ENCODE peak calls at places on chromosome 9, in five cellular contexts. One of them, this sample, is unnamed.

GRCh38 chr9:116275418-116276295 is 122.1 kb downstream of the PAPPA start:
- DNase-seq in mammary epithelial cell: no peak
- DNase-seq in GM23338: no peak
- DNase-seq in colonic mucosa: no peak
- DNase-seq in fibroblast of the aortic adventitia: peak
- DNase-seq in this sample: no peak

GRCh38 chr9:134637696-134638502 is 3.7 kb upstream of the COL5A1 start:
- DNase-seq in mammary epithelial cell: no peak
- DNase-seq in GM23338: no peak
- DNase-seq in colonic mucosa: no peak
- DNase-seq in fibroblast of the aortic adventitia: no peak
- DNase-seq in this sample: no peak

GRCh38 chr9:84153885-84154284 is 173.3 kb downstream of the RMI1 start:
- DNase-seq in mammary epithelial cell: no peak
- DNase-seq in GM23338: no peak
- DNase-seq in colonic mucosa: no peak
- DNase-seq in fibroblast of the aortic adventitia: peak
- DNase-seq in this sample: no peak

GRCh38 chr9:109476781-109477268 is 21.3 kb downstream of the PTPN3 start:
- DNase-seq in mammary epithelial cell: peak
- DNase-seq in GM23338: no peak
- DNase-seq in colonic mucosa: peak
- DNase-seq in fibroblast of the aortic adventitia: no peak
- DNase-seq in this sample: no peak

GRCh38 chr9:109120204-109120789 is 550 bp upstream of the TMEM245 start:
- DNase-seq in mammary epithelial cell: no peak
- DNase-seq in GM23338: no peak
- DNase-seq in colonic mucosa: no peak
- DNase-seq in fibroblast of the aortic adventitia: no peak
- DNase-seq in this sample: no peak

GRCh38 chr9:134807726-134808125 is 72.9 kb upstream of the FCN2 start:
- DNase-seq in mammary epithelial cell: no peak
- DNase-seq in GM23338: no peak
- DNase-seq in colonic mucosa: no peak
- DNase-seq in fibroblast of the aortic adventitia: peak
- DNase-seq in this sample: no peak

GRCh38 chr9:112790231-112790774 is 39.7 kb downstream of the SNX30 start:
- DNase-seq in mammary epithelial cell: peak
- DNase-seq in GM23338: no peak
- DNase-seq in colonic mucosa: no peak
- DNase-seq in fibroblast of the aortic adventitia: no peak
- DNase-seq in this sample: no peak

GRCh38 chr9:137428841-137429545 is 5.8 kb downstream of the NOXA1 start:
- DNase-seq in mammary epithelial cell: no peak
- DNase-seq in GM23338: no peak
- DNase-seq in colonic mucosa: no peak
- DNase-seq in fibroblast of the aortic adventitia: no peak
- DNase-seq in this sample: no peak

GRCh38 chr9:79220666-79221065 is 351.1 kb upstream of the TLE4 start:
- DNase-seq in mammary epithelial cell: no peak
- DNase-seq in GM23338: no peak
- DNase-seq in colonic mucosa: no peak
- DNase-seq in fibroblast of the aortic adventitia: peak
- DNase-seq in this sample: no peak

GRCh38 chr9:137114613-137115393 is at the start of gene DPP7:
- DNase-seq in mammary epithelial cell: peak
- DNase-seq in GM23338: peak
- DNase-seq in colonic mucosa: peak
- DNase-seq in fibroblast of the aortic adventitia: peak
- DNase-seq in this sample: no peak

GRCh38 chr9:88828018-88828417 is 163.2 kb upstream of the S1PR3 start:
- DNase-seq in mammary epithelial cell: no peak
- DNase-seq in GM23338: no peak
- DNase-seq in colonic mucosa: no peak
- DNase-seq in fibroblast of the aortic adventitia: no peak
- DNase-seq in this sample: no peak

GRCh38 chr9:133513214-133514088 is 11.3 kb downstream of the MYMK start:
- DNase-seq in mammary epithelial cell: no peak
- DNase-seq in GM23338: no peak
- DNase-seq in colonic mucosa: no peak
- DNase-seq in fibroblast of the aortic adventitia: peak
- DNase-seq in this sample: no peak

GRCh38 chr9:18371621-18372020 is 102.3 kb upstream of the ADAMTSL1 start:
- DNase-seq in mammary epithelial cell: no peak
- DNase-seq in GM23338: no peak
- DNase-seq in colonic mucosa: no peak
- DNase-seq in fibroblast of the aortic adventitia: peak
- DNase-seq in this sample: no peak

GRCh38 chr9:121599186-121599871 is 52.1 kb upstream of the DAB2IP start:
- DNase-seq in mammary epithelial cell: peak
- DNase-seq in GM23338: peak
- DNase-seq in colonic mucosa: peak
- DNase-seq in fibroblast of the aortic adventitia: no peak
- DNase-seq in this sample: no peak

GRCh38 chr9:136339173-136339957 is 12.0 kb downstream of the GPSM1 start:
- DNase-seq in mammary epithelial cell: peak
- DNase-seq in GM23338: peak
- DNase-seq in colonic mucosa: peak
- DNase-seq in fibroblast of the aortic adventitia: peak
- DNase-seq in this sample: no peak

GRCh38 chr9:105437704-105438103 is 10.1 kb upstream of the FSD1L start:
- DNase-seq in mammary epithelial cell: no peak
- DNase-seq in GM23338: no peak
- DNase-seq in colonic mucosa: no peak
- DNase-seq in fibroblast of the aortic adventitia: no peak
- DNase-seq in this sample: no peak

GRCh38 chr9:22244141-22245011 is 202.2 kb upstream of the DMRTA1 start:
- DNase-seq in mammary epithelial cell: peak
- DNase-seq in GM23338: peak
- DNase-seq in colonic mucosa: peak
- DNase-seq in fibroblast of the aortic adventitia: peak
- DNase-seq in this sample: peak

GRCh38 chr9:74078647-74079046 is 418.5 kb upstream of the RORB start:
- DNase-seq in mammary epithelial cell: peak
- DNase-seq in GM23338: no peak
- DNase-seq in colonic mucosa: no peak
- DNase-seq in fibroblast of the aortic adventitia: peak
- DNase-seq in this sample: no peak

GRCh38 chr9:78691531-78691930 is 394.6 kb downstream of the PSAT1 start:
- DNase-seq in mammary epithelial cell: no peak
- DNase-seq in GM23338: no peak
- DNase-seq in colonic mucosa: no peak
- DNase-seq in fibroblast of the aortic adventitia: peak
- DNase-seq in this sample: no peak

GRCh38 chr9:264231-264630 is 49.6 kb downstream of the DOCK8 start:
- DNase-seq in mammary epithelial cell: no peak
- DNase-seq in GM23338: no peak
- DNase-seq in colonic mucosa: no peak
- DNase-seq in fibroblast of the aortic adventitia: no peak
- DNase-seq in this sample: no peak

GRCh38 chr9:128257907-128258306 is 17.9 kb downstream of the GOLGA2 start:
- DNase-seq in mammary epithelial cell: no peak
- DNase-seq in GM23338: no peak
- DNase-seq in colonic mucosa: no peak
- DNase-seq in fibroblast of the aortic adventitia: no peak
- DNase-seq in this sample: no peak

GRCh38 chr9:71911061-71911907 is at the start of the genes ABHD17B and C9orf85:
- DNase-seq in mammary epithelial cell: peak
- DNase-seq in GM23338: peak
- DNase-seq in colonic mucosa: peak
- DNase-seq in fibroblast of the aortic adventitia: peak
- DNase-seq in this sample: peak

GRCh38 chr9:127846451-127847154 is 7.9 kb downstream of the ENG start:
- DNase-seq in mammary epithelial cell: no peak
- DNase-seq in GM23338: no peak
- DNase-seq in colonic mucosa: no peak
- DNase-seq in fibroblast of the aortic adventitia: peak
- DNase-seq in this sample: no peak

GRCh38 chr9:89969881-89970639 is 365.2 kb downstream of the GADD45G start:
- DNase-seq in mammary epithelial cell: peak
- DNase-seq in GM23338: no peak
- DNase-seq in colonic mucosa: peak
- DNase-seq in fibroblast of the aortic adventitia: no peak
- DNase-seq in this sample: no peak

GRCh38 chr9:126521976-126522590 is 91.6 kb upstream of the LMX1B start:
- DNase-seq in mammary epithelial cell: no peak
- DNase-seq in GM23338: no peak
- DNase-seq in colonic mucosa: no peak
- DNase-seq in fibroblast of the aortic adventitia: no peak
- DNase-seq in this sample: no peak
- TF ChIP-seq CTCF in mammary epithelial cell: no peak
- TF ChIP-seq CTCF in GM23338: no peak
- TF ChIP-seq CTCF in colonic mucosa: no peak
- TF ChIP-seq CTCF in fibroblast of the aortic adventitia: no peak
- TF ChIP-seq CTCF in this sample: no peak

GRCh38 chr9:5580650-5581049 is 48.3 kb upstream of the RIC1 start:
- DNase-seq in mammary epithelial cell: no peak
- DNase-seq in GM23338: no peak
- DNase-seq in colonic mucosa: no peak
- DNase-seq in fibroblast of the aortic adventitia: no peak
- DNase-seq in this sample: no peak

GRCh38 chr9:5586391-5586802 is 42.5 kb upstream of the RIC1 start:
- DNase-seq in mammary epithelial cell: peak
- DNase-seq in GM23338: no peak
- DNase-seq in colonic mucosa: no peak
- DNase-seq in fibroblast of the aortic adventitia: peak
- DNase-seq in this sample: no peak

GRCh38 chr9:5578698-5579085 is 50.2 kb upstream of the RIC1 start:
- DNase-seq in mammary epithelial cell: peak
- DNase-seq in GM23338: no peak
- DNase-seq in colonic mucosa: no peak
- DNase-seq in fibroblast of the aortic adventitia: no peak
- DNase-seq in this sample: no peak

GRCh38 chr9:5579881-5580280 is 49.0 kb upstream of the RIC1 start:
- DNase-seq in mammary epithelial cell: no peak
- DNase-seq in GM23338: no peak
- DNase-seq in colonic mucosa: no peak
- DNase-seq in fibroblast of the aortic adventitia: no peak
- DNase-seq in this sample: no peak

DNA sequence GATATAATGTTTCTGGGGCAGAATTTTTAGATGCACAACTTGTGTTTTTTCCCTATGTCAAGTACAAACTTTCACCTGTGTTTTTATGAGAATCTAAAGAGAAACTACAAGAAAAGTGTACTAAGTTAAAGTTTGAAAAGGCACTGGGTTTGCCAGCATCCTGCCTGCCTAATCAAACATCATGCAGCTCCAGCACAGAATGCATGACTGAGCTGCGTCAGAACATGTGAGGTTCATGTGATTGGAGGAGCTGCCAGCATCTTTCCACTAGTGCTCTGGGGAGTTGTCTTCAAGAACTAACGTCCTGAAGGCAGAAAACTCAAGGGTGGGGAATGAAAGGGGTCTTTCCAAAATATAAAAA is 46.1 kb upstream of the RIC1 start:
- DNase-seq in mammary epithelial cell: peak
- DNase-seq in GM23338: no peak
- DNase-seq in colonic mucosa: no peak
- DNase-seq in fibroblast of the aortic adventitia: peak
- DNase-seq in this sample: no peak
- H3K4me3 ChIP-seq in mammary epithelial cell: no peak
- H3K4me3 ChIP-seq in GM23338: no peak
- H3K4me3 ChIP-seq in colonic mucosa: no peak
- H3K4me3 ChIP-seq in fibroblast of the aortic adventitia: no peak
- H3K4me3 ChIP-seq in this sample: no peak

GRCh38 chr9:96075757-96076156 is 200.3 kb downstream of the ERCC6L2 start:
- DNase-seq in mammary epithelial cell: no peak
- DNase-seq in GM23338: no peak
- DNase-seq in colonic mucosa: no peak
- DNase-seq in fibroblast of the aortic adventitia: no peak
- DNase-seq in this sample: no peak

GRCh38 chr9:96079816-96080215 is 204.3 kb downstream of the ERCC6L2 start:
- DNase-seq in mammary epithelial cell: no peak
- DNase-seq in GM23338: no peak
- DNase-seq in colonic mucosa: no peak
- DNase-seq in fibroblast of the aortic adventitia: no peak
- DNase-seq in this sample: no peak

GRCh38 chr9:96082516-96083232 is 207.2 kb downstream of the ERCC6L2 start:
- DNase-seq in mammary epithelial cell: no peak
- DNase-seq in GM23338: no peak
- DNase-seq in colonic mucosa: no peak
- DNase-seq in fibroblast of the aortic adventitia: no peak
- DNase-seq in this sample: no peak

GRCh38 chr9:96080364-96080763 is 204.9 kb downstream of the ERCC6L2 start:
- DNase-seq in mammary epithelial cell: peak
- DNase-seq in GM23338: no peak
- DNase-seq in colonic mucosa: no peak
- DNase-seq in fibroblast of the aortic adventitia: no peak
- DNase-seq in this sample: no peak

DNA sequence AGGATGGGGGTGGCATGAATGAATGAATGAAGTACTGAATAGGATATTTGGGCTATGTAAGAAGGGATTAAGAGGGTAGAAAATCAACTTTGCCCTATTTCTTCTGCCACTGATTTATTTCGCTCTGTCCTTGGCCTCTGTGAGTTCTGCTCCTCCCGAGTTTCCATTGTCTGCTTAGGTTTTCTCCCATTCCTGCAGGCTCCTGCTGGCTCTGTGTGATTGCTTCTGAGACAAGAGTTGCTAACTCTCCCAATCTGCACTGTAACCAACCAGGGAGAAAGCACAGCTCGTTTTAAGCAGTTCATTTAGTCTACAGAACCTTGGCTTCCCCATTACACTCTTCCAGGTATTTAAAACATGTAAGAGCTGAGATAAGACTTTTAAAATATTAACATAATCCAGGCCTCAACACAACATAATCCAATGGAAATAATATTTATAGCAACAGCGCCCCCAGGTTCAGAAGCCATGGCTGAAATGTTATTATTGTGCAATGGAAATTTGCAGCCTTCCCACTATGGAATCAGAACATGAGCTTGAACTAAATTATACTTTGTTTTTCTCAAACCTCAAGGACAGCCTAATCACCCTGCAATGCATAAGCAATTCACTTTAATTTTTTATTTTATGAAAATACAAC is 203.5 kb downstream of the ERCC6L2 start:
- DNase-seq in mammary epithelial cell: no peak
- DNase-seq in GM23338: no peak
- DNase-seq in colonic mucosa: no peak
- DNase-seq in fibroblast of the aortic adventitia: no peak
- DNase-seq in this sample: no peak
- TF ChIP-seq CTCF in mammary epithelial cell: no peak
- TF ChIP-seq CTCF in GM23338: no peak
- TF ChIP-seq CTCF in colonic mucosa: no peak
- TF ChIP-seq CTCF in fibroblast of the aortic adventitia: no peak
- TF ChIP-seq CTCF in this sample: no peak

GRCh38 chr9:114370985-114371335 is 16.8 kb downstream of the AKNA start:
- DNase-seq in mammary epithelial cell: no peak
- DNase-seq in GM23338: no peak
- DNase-seq in colonic mucosa: no peak
- DNase-seq in fibroblast of the aortic adventitia: no peak
- DNase-seq in this sample: no peak

GRCh38 chr9:114371986-114372917 is 15.5 kb downstream of the AKNA start:
- DNase-seq in mammary epithelial cell: peak
- DNase-seq in GM23338: no peak
- DNase-seq in colonic mucosa: no peak
- DNase-seq in fibroblast of the aortic adventitia: no peak
- DNase-seq in this sample: no peak

GRCh38 chr9:114369567-114370240 is 18.1 kb downstream of the AKNA start:
- DNase-seq in mammary epithelial cell: no peak
- DNase-seq in GM23338: no peak
- DNase-seq in colonic mucosa: no peak
- DNase-seq in fibroblast of the aortic adventitia: no peak
- DNase-seq in this sample: no peak

GRCh38 chr9:114371343-114371985 is 16.3 kb downstream of the AKNA start:
- DNase-seq in mammary epithelial cell: no peak
- DNase-seq in GM23338: no peak
- DNase-seq in colonic mucosa: no peak
- DNase-seq in fibroblast of the aortic adventitia: no peak
- DNase-seq in this sample: no peak

GRCh38 chr9:114370251-114370984 is 17.4 kb downstream of the AKNA start:
- DNase-seq in mammary epithelial cell: no peak
- DNase-seq in GM23338: peak
- DNase-seq in colonic mucosa: no peak
- DNase-seq in fibroblast of the aortic adventitia: no peak
- DNase-seq in this sample: no peak
- H3K4me3 ChIP-seq in mammary epithelial cell: no peak
- H3K4me3 ChIP-seq in GM23338: peak
- H3K4me3 ChIP-seq in colonic mucosa: no peak
- H3K4me3 ChIP-seq in fibroblast of the aortic adventitia: no peak
- H3K4me3 ChIP-seq in this sample: no peak